ENCODE peak calls at places on chromosomes 3 and 15, in six cellular contexts. P, A, F, U, T and X are unnamed samples.

GRCh38 chr15:65081758-65082157 is 5.2 kb downstream of the KBTBD13 start:
- DNase-seq in P (no peak), A (no peak), F (no peak), U (no peak), T (no peak), X (no peak)

GRCh38 chr3:12707425-12707824 is 43.5 kb upstream of the RAF1 start:
- DNase-seq in P (no peak), A (no peak), F (peak), U (no peak), T (peak), X (no peak)

GRCh38 chr3:160133757-160134156 is 91.5 kb upstream of the C3orf80 start:
- DNase-seq in P (no peak), A (no peak), F (no peak), U (no peak), T (no peak), X (no peak)

GRCh38 chr3:136898549-136898948 is 36.5 kb downstream of the NCK1 start:
- DNase-seq in P (no peak), A (no peak), F (no peak), U (no peak), T (no peak), X (no peak)

GRCh38 chr3:126033051-126033745 is 50.7 kb downstream of the SLC41A3 start:
- DNase-seq in P (no peak), A (no peak), F (no peak), U (peak), T (no peak), X (no peak)

GRCh38 chr15:76312540-76313174 is 1.4 kb upstream of the ETFA start:
- DNase-seq in P (no peak), A (no peak), F (no peak), U (no peak), T (peak), X (no peak)

GRCh38 chr3:32706348-32707025 is 21.5 kb downstream of the CNOT10 start:
- DNase-seq in P (no peak), A (no peak), F (peak), U (no peak), T (peak), X (no peak)

GRCh38 chr3:196454935-196455334 is 22.7 kb upstream of the UBXN7 start:
- DNase-seq in P (no peak), A (no peak), F (no peak), U (no peak), T (peak), X (no peak)

GRCh38 chr15:63837032-63837431 is 3.3 kb upstream of the HERC1 start:
- DNase-seq in P (no peak), A (no peak), F (no peak), U (no peak), T (no peak), X (no peak)

GRCh38 chr3:128237348-128238099 is 84.2 kb downstream of the EEFSEC start:
- DNase-seq in P (no peak), A (no peak), F (no peak), U (no peak), T (no peak), X (no peak)

GRCh38 chr3:17730318-17730967 is 12.0 kb downstream of the TBC1D5 start:
- DNase-seq in P (no peak), A (no peak), F (peak), U (no peak), T (no peak), X (no peak)

GRCh38 chr3:169215953-169216352 is 447.6 kb downstream of the MECOM start:
- DNase-seq in P (no peak), A (no peak), F (peak), U (no peak), T (peak), X (no peak)

GRCh38 chr3:46087871-46088270 is 60.6 kb upstream of the XCR1 start:
- DNase-seq in P (no peak), A (no peak), F (peak), U (no peak), T (peak), X (no peak)
- TF ChIP-seq CTCF in P (peak), A (peak), F (peak), U (no peak), T (peak), X (peak)

DNA sequence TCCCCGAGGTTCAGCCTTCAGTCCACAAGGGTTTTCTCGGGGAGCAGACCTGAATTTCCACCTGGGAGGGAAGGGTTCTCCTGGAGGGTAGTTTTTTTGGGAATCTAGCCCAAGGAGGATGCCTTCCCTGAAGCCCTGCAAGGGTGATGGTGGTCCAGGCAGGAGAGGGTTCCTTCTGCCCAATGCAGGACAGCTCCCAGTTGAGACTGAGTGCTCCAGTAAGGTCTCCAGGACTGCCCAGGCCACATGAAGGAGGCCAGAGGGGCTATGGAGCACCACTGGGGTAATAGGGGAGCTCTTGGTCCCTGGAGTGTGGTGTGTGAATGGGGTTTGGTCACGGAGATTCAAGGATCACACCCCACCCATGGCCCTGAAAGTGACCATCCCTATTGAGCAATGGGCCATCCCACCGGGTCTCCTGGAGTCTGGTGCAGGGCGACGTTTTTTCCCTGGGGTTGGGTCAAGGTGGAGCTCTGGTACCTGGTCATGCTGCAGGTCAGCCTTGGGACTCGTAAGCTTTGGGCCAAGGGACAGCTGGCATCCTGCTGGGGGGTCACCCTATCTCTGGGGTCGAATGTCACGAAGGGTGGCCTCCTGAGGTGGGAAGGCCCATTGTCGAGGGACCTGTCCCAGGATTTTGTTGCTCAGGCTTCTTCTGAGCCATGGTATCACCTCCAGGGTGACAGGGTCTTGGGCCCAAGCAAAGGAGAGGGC is 196.5 kb downstream of the UBE3A start:
- DNase-seq in P (peak), A (no peak), F (no peak), U (peak), T (no peak), X (no peak)
- TF ChIP-seq CTCF in P (no peak), A (no peak), F (no peak), U (no peak), T (no peak), X (no peak)

GRCh38 chr15:94028809-94029208 is 202.6 kb upstream of the MCTP2 start:
- DNase-seq in P (no peak), A (no peak), F (no peak), U (no peak), T (no peak), X (no peak)
- TF ChIP-seq CTCF in P (no peak), A (no peak), F (no peak), U (no peak), T (no peak), X (no peak)

GRCh38 chr3:4571690-4572334 is 78.7 kb downstream of the ITPR1 start:
- DNase-seq in P (no peak), A (no peak), F (no peak), U (no peak), T (no peak), X (no peak)
- TF ChIP-seq CTCF in P (no peak), A (peak), F (no peak), U (no peak), T (no peak), X (no peak)

GRCh38 chr3:72699631-72700030 is 148.6 kb downstream of the SHQ1 start:
- DNase-seq in P (no peak), A (no peak), F (no peak), U (no peak), T (no peak), X (no peak)

GRCh38 chr3:72702997-72703396 is 145.2 kb downstream of the SHQ1 start:
- DNase-seq in P (no peak), A (no peak), F (no peak), U (no peak), T (no peak), X (no peak)

GRCh38 chr3:72700106-72700505 is 148.1 kb downstream of the SHQ1 start:
- DNase-seq in P (no peak), A (no peak), F (no peak), U (no peak), T (no peak), X (no peak)

GRCh38 chr3:72698154-72698917 is 149.9 kb downstream of the SHQ1 start:
- DNase-seq in P (no peak), A (no peak), F (no peak), U (no peak), T (no peak), X (no peak)

DNA sequence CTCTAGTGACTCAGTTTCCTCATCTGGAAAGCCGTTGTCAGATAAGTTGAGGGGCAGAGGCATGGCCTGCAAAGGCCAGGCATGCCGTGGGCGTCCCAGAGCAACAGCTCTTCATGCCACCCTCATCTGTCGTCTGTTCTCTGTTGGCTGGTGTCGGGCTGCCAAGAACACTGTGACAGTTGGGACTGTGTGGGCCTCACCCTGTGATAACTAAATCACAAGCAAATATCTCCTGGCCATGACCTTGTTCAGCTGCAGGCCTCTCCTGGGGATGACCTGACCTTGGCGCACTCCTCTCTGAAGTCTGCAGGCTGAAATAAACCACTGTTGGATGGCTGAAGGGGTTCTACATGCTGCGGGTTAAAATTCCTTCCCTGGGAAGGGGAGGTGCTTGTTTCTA is 145.9 kb downstream of the SHQ1 start:
- DNase-seq in P (no peak), A (no peak), F (no peak), U (no peak), T (no peak), X (no peak)
- TF ChIP-seq CTCF in P (no peak), A (no peak), F (no peak), U (no peak), T (no peak), X (no peak)

DNA sequence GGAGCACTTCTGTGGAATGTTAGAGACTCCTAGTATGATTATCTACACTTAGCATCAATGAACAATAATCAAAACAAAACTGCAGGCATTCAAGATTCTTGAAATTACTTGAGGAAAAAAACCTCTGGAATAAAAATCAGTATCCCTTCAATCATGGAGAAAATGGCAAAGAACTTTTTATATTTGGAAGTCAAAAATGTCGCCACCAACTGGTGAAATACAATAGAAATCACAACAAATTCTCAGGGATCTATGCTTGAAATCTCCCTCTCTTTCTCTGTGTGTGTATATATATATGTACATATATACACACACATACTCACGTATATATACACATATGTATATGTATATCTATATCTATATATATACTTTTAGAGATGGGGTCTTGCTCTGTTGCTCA is 378.9 kb upstream of the ALCAM start:
- DNase-seq in P (no peak), A (no peak), F (no peak), U (no peak), T (no peak), X (no peak)
- TF ChIP-seq CTCF in P (no peak), A (no peak), F (no peak), U (no peak), T (peak), X (no peak)

GRCh38 chr3:188662214-188662613 is 508.3 kb downstream of the LPP start:
- DNase-seq in P (no peak), A (no peak), F (no peak), U (no peak), T (no peak), X (no peak)

GRCh38 chr3:188663839-188664238 is 507.9 kb upstream of the TPRG1 start:
- DNase-seq in P (no peak), A (no peak), F (no peak), U (no peak), T (no peak), X (no peak)

GRCh38 chr3:188661801-188662200 is 507.8 kb downstream of the LPP start:
- DNase-seq in P (no peak), A (no peak), F (peak), U (no peak), T (peak), X (no peak)

GRCh38 chr3:188659444-188660100 is 505.6 kb downstream of the LPP start:
- DNase-seq in P (no peak), A (no peak), F (peak), U (no peak), T (no peak), X (no peak)

GRCh38 chr3:188664795-188665194 is 507.0 kb upstream of the TPRG1 start:
- DNase-seq in P (no peak), A (no peak), F (peak), U (no peak), T (no peak), X (no peak)
- TF ChIP-seq CTCF in P (peak), A (peak), F (peak), U (no peak), T (no peak), X (no peak)